ENCODE peak calls at places on chromosome 21, in six cellular contexts. M, O, Y, X, W and F are unnamed samples.

GRCh38 chr21:34524671-34525601 is 12.9 kb upstream of the KCNE1 start:
- DNase-seq in Y (peak; percentile 37), O (no peak), M (no peak), X (no peak), W (peak; percentile 81), F (peak; percentile 82)

GRCh38 chr21:45607021-45607921 is 36.3 kb upstream of the PCBP3 start:
- DNase-seq in O (no peak), Y (no peak), X (no peak), W (peak; percentile 58), M (no peak), F (no peak)

GRCh38 chr21:33662046-33662445 is 19.7 kb downstream of the ITSN1 start:
- DNase-seq in O (no peak), X (no peak), W (no peak), Y (peak; percentile 61), M (no peak), F (no peak)

GRCh38 chr21:31735518-31735992 is 3.6 kb upstream of the SCAF4 start:
- DNase-seq in X (no peak), O (no peak), W (no peak), M (no peak), Y (no peak), F (no peak)

GRCh38 chr21:29896884-29897283 is 42.9 kb downstream of the GRIK1 start:
- DNase-seq in O (no peak), X (no peak), Y (no peak), M (no peak), W (no peak), F (no peak)

GRCh38 chr21:44356636-44357035 is 3.2 kb downstream of the TRPM2 start:
- DNase-seq in O (no peak), Y (no peak), X (no peak), M (no peak), W (no peak), F (no peak)

GRCh38 chr21:40466893-40467483 is 380.0 kb downstream of the DSCAM start:
- DNase-seq in O (no peak), M (no peak), Y (no peak), X (peak; percentile 59), W (peak; percentile 0), F (no peak)

GRCh38 chr21:45320991-45321656 is 33.4 kb upstream of the POFUT2 start:
- DNase-seq in X (no peak), M (no peak), O (no peak), W (no peak), Y (no peak), F (no peak)

GRCh38 chr21:42878678-42878992 is 704 bp downstream of the WDR4 start:
- DNase-seq in W (no peak), O (no peak), Y (no peak), X (no peak), M (no peak), F (no peak)

GRCh38 chr21:26099610-26100219 is 70.9 kb downstream of the APP start:
- DNase-seq in X (peak; percentile 52), M (no peak), O (no peak), Y (no peak), W (no peak), F (no peak)

GRCh38 chr21:36203603-36203889 is 46.9 kb downstream of the DOP1B start:
- DNase-seq in M (no peak), X (no peak), W (peak; percentile 89), Y (no peak), O (peak; percentile 64), F (peak; percentile 87)

GRCh38 chr21:38659936-38660332 is 145.8 kb upstream of the ETS2 start:
- DNase-seq in Y (no peak), W (no peak), X (no peak), O (no peak), M (no peak), F (no peak)

GRCh38 chr21:15439726-15440125 is 290.1 kb upstream of the USP25 start:
- DNase-seq in M (no peak), O (no peak), X (no peak), Y (no peak), W (peak; percentile 24), F (no peak)

GRCh38 chr21:35232545-35233176 is 183.6 kb upstream of the RUNX1 start:
- DNase-seq in M (no peak), W (peak; percentile 88), O (no peak), Y (no peak), X (no peak), F (peak; percentile 88)

GRCh38 chr21:41610042-41610839 is 102.3 kb upstream of the TMPRSS2 start:
- DNase-seq in Y (peak; percentile 81), M (no peak), X (peak; percentile 35), W (peak; percentile 73), O (no peak), F (no peak)